ENCODE peak calls at places on chromosomes 2 and 18, in six cellular contexts. K is endothelial cell of umbilical vein; P is H9; V is aorta; H is fibroblast of lung; L is CD4-positive, alpha-beta T cell. A is an unnamed sample.

GRCh38 chr2:163157891-163158511 is 319.4 kb upstream of the KCNH7 start:
- DNase-seq in K (peak; percentile 65), P (no peak), V (no peak), H (peak; percentile 73), L (no peak), A (no peak)

GRCh38 chr18:21444465-21445023 is 156.0 kb downstream of the ESCO1 start:
- DNase-seq in K (peak; percentile 48), P (peak; percentile 48), V (no peak), H (peak; percentile 55), L (no peak), A (no peak)

GRCh38 chr2:164737612-164738081 is 104.0 kb downstream of the COBLL1 start:
- DNase-seq in K (peak; percentile 82), P (peak; percentile 77), V (peak; percentile 55), H (peak; percentile 50), L (no peak), A (no peak)

GRCh38 chr2:220077488-220077887 is 450.1 kb downstream of the SLC4A3 start:
- DNase-seq in K (no peak), P (no peak), V (no peak), H (peak; percentile 89), L (no peak), A (no peak)

GRCh38 chr2:150586858-150587257 is 99.4 kb upstream of the RND3 start:
- DNase-seq in K (peak; percentile 35), P (no peak), V (no peak), H (peak; percentile 79), L (no peak), A (no peak)

GRCh38 chr18:42745171-42745570 is 370.3 kb downstream of the RIT2 start:
- DNase-seq in K (no peak), P (no peak), V (no peak), H (no peak), L (no peak), A (no peak)

GRCh38 chr2:148590613-148591012 is 53.9 kb upstream of the EPC2 start:
- DNase-seq in K (no peak), P (no peak), V (no peak), H (no peak), L (no peak), A (no peak)

GRCh38 chr18:51621103-51621969 is 423.9 kb upstream of the MEX3C start:
- DNase-seq in K (peak; percentile 1), P (peak; percentile 58), V (no peak), H (peak; percentile 39), L (no peak), A (peak; percentile 53)

GRCh38 chr2:211367252-211367651 is 810.9 kb downstream of the CPS1 start:
- DNase-seq in K (no peak), P (no peak), V (no peak), H (no peak), L (no peak), A (no peak)

GRCh38 chr2:50401772-50402653 is 629.9 kb downstream of the NRXN1 start:
- DNase-seq in K (peak; percentile 71), P (peak; percentile 61), V (no peak), H (peak; percentile 50), L (no peak), A (no peak)

GRCh38 chr2:136121511-136121910 is 3.6 kb upstream of the CXCR4 start:
- DNase-seq in K (no peak), P (no peak), V (no peak), H (no peak), L (no peak), A (no peak)

GRCh38 chr2:162613839-162614238 is 224.7 kb downstream of the KCNH7 start:
- DNase-seq in K (no peak), P (no peak), V (no peak), H (no peak), L (no peak), A (no peak)

GRCh38 chr2:11873346-11873745 is 126.9 kb downstream of the LPIN1 start:
- DNase-seq in K (no peak), P (no peak), V (no peak), H (no peak), L (no peak), A (no peak)

GRCh38 chr2:85588218-85589044 is 4.2 kb downstream of the VAMP5 start:
- DNase-seq in K (no peak), P (no peak), V (no peak), H (no peak), L (no peak), A (no peak)

GRCh38 chr2:95303191-95303914 is 6.2 kb downstream of the KCNIP3 start:
- DNase-seq in K (no peak), P (no peak), V (no peak), H (no peak), L (no peak), A (peak; percentile 50)

DNA sequence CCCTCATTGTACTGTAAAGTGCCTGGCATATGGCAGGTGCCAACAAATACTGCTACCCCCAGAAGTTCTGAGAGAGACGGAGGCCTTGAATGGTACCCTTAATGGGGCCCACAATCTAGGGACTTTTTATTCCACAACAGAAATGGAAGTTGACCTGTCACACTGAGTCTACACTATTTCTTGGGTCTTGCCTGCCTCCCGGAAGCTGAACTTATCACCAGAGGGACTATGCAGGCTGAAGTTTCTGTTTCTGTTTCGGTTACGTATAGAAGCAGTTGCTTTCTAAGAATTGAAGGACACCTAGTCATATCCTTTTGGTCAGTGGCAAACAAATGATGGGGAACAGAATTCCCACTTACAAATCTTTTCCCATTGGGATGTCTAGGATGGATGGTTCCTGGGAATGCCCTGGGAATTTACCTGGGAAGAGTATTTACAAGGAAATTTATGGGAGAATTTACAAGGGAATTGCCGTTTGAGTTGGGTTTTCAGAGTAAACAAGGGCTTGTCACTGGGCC is 74.2 kb downstream of the HS1BP3 start:
- DNase-seq in K (peak; percentile 47), P (no peak), V (no peak), H (no peak), L (no peak), A (no peak)
- H3K27ac ChIP-seq in K (peak overlapping the region; percentile 100), P (no peak overlapping the region), V (no peak overlapping the region), H (no peak overlapping the region), L (no peak overlapping the region), A (no peak overlapping the region)

GRCh38 chr2:238566001-238566645 is 139.4 kb downstream of the ASB1 start:
- DNase-seq in K (no peak), P (no peak), V (no peak), H (no peak), L (no peak), A (no peak)

GRCh38 chr2:238567067-238567855 is 140.5 kb downstream of the ASB1 start:
- DNase-seq in K (no peak), P (no peak), V (no peak), H (no peak), L (no peak), A (no peak)

GRCh38 chr2:238564286-238564920 is 137.7 kb downstream of the ASB1 start:
- DNase-seq in K (no peak), P (no peak), V (no peak), H (no peak), L (no peak), A (no peak)

GRCh38 chr2:238562446-238562845 is 135.7 kb downstream of the ASB1 start:
- DNase-seq in K (no peak), P (no peak), V (no peak), H (no peak), L (no peak), A (no peak)

GRCh38 chr2:238565031-238565430 is 138.3 kb downstream of the ASB1 start:
- DNase-seq in K (no peak), P (no peak), V (no peak), H (no peak), L (no peak), A (no peak)
- H3K27ac ChIP-seq in K (no peak overlapping the region), P (no peak overlapping the region), V (no peak overlapping the region), H (no peak overlapping the region), L (no peak overlapping the region), A (no peak overlapping the region)

DNA sequence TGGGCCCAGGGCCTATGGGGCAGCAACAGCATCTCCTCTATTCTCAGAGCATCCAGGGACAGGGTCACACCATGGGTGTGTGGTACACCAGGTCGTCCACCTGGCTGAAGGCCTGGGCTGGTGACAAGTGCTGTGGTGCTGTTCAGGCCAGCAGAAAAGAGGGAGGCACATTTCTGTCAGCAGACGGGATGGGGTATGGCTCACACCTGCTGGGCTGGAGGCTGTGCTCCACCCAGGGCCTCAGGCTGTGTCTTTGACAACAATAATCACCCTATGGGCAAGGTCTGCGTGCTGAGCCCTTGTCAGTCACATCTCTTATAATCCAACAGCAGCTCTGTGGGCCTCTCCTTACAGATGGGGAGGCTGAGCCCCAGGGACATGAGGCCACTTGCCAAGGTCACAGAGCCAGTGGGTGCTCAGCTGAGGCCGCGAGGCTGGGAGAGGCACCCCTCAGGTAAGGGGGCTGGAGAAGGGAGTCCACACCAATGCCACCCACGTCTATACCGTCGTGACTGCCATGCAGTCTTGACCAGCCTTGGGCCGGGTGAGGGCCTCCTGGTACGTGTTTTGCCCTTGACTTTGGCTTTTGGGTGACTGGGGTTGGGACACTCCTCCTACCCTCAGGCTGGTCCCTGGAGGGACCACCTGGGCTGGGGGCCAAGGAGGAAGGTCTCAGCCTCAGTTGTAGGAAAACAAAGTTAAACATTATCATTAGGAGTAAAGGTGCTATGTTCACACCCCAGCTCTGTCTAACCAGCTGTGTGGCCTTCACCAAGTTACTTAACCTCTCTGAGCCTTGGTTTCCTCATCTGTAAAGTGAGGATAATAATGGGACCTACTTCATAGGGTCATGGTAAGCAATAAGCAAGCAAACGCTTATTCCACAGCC is 5.6 kb upstream of the HS6ST1 start:
- DNase-seq in K (no peak), P (no peak), V (peak; percentile 41), H (no peak), L (no peak), A (no peak)
- H3K27ac ChIP-seq in K (no peak overlapping the region), P (no peak overlapping the region), V (no peak overlapping the region), H (no peak overlapping the region), L (no peak overlapping the region), A (no peak overlapping the region)

DNA sequence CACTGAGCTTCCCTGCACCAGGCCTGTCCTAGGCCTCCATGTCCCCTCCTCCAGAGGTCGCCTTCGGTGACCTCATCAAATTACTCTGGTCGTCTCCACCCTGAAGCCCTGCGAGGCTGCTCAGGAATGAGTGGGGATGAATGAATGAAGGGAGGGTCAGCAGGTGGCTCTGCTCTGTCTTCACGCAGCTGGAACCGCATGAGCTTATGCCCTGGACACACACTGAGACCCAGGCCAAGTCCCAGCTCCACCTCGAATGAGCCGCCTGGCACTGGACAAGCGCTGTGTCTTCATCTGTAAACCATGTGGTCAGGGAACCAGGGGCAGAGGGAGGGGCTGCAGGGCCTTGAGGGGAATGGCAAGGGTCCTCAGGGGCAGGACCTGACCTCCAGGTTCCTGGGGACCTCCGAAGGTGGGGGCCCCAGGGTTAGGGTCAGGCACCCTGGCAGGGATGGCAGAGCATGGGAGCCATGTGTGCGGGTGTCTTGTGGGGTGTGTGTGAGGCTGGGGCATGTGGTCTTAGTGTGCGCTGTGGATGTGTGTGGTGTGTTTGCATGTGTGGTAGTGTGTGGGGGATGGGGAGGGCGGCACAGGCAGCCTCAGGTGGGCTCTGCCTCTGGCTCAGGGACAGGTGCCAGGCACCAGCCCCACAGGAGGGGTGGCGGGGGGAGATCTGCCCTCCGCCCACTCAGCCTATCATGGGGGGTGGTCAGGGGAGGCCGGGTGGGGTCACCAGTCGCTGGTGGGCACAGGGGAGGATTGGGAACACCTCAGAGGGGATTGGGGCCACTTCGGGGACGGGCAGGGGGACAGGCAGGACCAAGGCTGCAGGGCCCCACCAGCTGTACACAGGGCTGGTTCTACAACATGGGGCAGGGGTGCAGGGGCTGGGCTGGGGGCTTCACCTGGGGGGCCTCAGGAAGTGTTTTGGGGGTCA is 13.9 kb downstream of the ODC1 start:
- DNase-seq in K (no peak), P (no peak), V (no peak), H (no peak), L (no peak), A (no peak)
- H3K27ac ChIP-seq in K (no peak overlapping the region), P (no peak overlapping the region), V (no peak overlapping the region), H (no peak overlapping the region), L (no peak overlapping the region), A (no peak overlapping the region)

A was measured in caudate nucleus.